ENCODE peak calls at places on chromosomes 16 and 17, in four cellular contexts. V is upper lobe of left lung, C is A549, G is GM12878. N is an unnamed sample.

GRCh38 chr16:68000450-68000849 is 1.2 kb upstream of the DPEP2 start:
- ATAC-seq in V (peak; percentile 48), C (no peak), G (no peak), N (no peak)

GRCh38 chr16:28924762-28925385 is at the start of gene RABEP2:
- ATAC-seq in V (peak; percentile 97), C (peak; percentile 94), G (peak; percentile 83), N (peak; percentile 93)

GRCh38 chr16:75218256-75219076 is at the start of gene CTRB1:
- ATAC-seq in V (no peak), C (no peak), G (peak; percentile 79), N (no peak)

GRCh38 chr17:35730400-35731005 is 936 bp upstream of the RASL10B start:
- ATAC-seq in V (no peak), C (no peak), G (no peak), N (no peak)

GRCh38 chr17:38861399-38861843 is 7.9 kb upstream of the RPL23 start:
- ATAC-seq in V (no peak), C (peak; percentile 93), G (no peak), N (no peak)

GRCh38 chr16:19513377-19514053 is 8.4 kb downstream of the GDE1 start:
- ATAC-seq in V (peak; percentile 73), C (no peak), G (no peak), N (no peak)

GRCh38 chr17:18324140-18325049 is 9.3 kb downstream of the SMCR8 start:
- ATAC-seq in V (no peak), C (no peak), G (no peak), N (no peak)

GRCh38 chr16:53534206-53534605 is 31.2 kb upstream of the AKTIP start:
- ATAC-seq in V (no peak), C (no peak), G (peak; percentile 8), N (no peak)

GRCh38 chr17:16918443-16918842 is 53.5 kb downstream of the TNFRSF13B start:
- ATAC-seq in V (no peak), C (no peak), G (no peak), N (no peak)

GRCh38 chr17:3977387-3977786 is 13.2 kb upstream of the ATP2A3 start:
- ATAC-seq in V (no peak), C (peak; percentile 31), G (no peak), N (no peak)

GRCh38 chr17:3978421-3979275 is 14.4 kb upstream of the ATP2A3 start:
- ATAC-seq in V (no peak), C (no peak), G (no peak), N (peak; percentile 55)

GRCh38 chr17:3974980-3975379 is 10.7 kb upstream of the ATP2A3 start:
- ATAC-seq in V (no peak), C (no peak), G (no peak), N (no peak)

GRCh38 chr17:3979276-3979583 is 15.0 kb upstream of the ATP2A3 start:
- ATAC-seq in V (no peak), C (peak; percentile 10), G (no peak), N (no peak)

GRCh38 chr17:3976675-3977171 is 12.5 kb upstream of the ATP2A3 start:
- ATAC-seq in V (peak; percentile 58), C (no peak), G (no peak), N (peak; percentile 77)
- TF ChIP-seq EP300 in V (no peak), C (no peak), G (no peak), N (no peak)

DNA sequence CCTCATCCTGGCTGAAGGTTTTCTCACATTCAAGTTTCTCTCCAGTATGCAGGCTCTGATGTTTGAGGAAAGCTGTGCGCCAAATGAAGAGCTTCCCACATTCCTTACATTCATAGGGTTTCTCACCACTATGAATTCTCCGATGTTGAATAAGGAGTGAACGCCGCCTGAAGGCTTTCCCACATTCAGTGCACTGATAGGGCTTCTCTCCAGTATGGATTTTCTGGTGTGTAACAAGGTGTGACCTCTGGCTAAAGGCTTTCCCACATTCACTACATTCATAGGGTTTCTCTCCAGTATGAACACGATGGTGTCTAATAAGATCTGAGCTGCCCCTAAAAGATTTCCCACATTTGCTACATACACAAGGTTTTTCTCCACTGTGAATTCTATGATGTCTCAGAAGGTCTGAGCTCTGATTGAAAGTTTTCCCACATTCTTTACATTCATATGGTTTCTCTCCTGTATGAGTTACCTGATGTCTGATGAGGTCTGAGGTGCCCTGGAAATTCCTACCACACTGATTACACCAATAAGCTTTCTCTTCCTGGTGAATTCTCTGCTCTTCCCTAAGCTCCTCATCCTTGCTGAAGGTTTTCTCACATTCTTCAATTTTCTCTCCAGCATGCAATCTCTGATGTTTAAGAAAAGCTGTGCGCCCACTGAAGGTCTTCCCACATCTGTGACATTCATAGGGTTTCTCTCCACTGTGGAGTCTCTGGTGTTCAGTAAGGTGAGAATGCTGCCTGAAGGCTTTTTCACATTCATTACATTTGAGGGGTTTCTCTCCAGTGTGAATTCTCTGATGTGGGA is 8.9 kb downstream of the ZNF594 start:
- ATAC-seq in V (no peak), C (no peak), G (no peak), N (no peak)
- H3K4me3 ChIP-seq in V (no peak overlapping the region), C (no peak overlapping the region), G (no peak overlapping the region), N (no peak overlapping the region)

GRCh38 chr17:81129289-81129688 is 36.0 kb upstream of the PVALEF start:
- ATAC-seq in V (no peak), C (peak; percentile 43), G (no peak), N (no peak)
- TF ChIP-seq CTCF in V (no peak), C (peak; percentile 19), G (no peak), N (no peak)

DNA sequence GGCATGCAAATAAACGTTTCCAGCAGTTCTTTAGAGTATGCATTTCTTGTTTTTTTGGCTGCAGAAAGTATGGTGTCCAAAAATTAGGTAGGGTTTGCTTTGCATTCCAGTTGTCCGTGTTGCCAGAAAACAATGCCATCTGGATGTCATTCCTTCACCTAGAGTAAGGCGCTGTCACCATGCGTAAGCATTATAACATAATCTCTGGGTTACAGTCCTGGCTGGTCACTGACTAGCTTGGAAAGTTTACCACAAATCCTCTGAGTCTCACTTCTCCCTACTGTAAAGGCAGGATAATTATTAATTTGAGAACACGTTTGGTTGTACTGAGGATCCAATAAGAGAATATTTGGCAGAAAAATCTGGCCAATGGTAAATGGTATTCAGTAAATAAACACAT is 457.7 kb downstream of the XYLT1 start:
- ATAC-seq in V (no peak), C (no peak), G (no peak), N (no peak)
- TF ChIP-seq EP300 in V (no peak), C (no peak), G (no peak), N (no peak)

GRCh38 chr16:10878328-10878643 is 1.3 kb downstream of the CIITA start:
- ATAC-seq in V (no peak), C (no peak), G (peak; percentile 45), N (no peak)
- H3K4me3 ChIP-seq in V (peak overlapping the region; percentile 60), C (no peak overlapping the region), G (peak overlapping the region; percentile 78), N (peak overlapping the region; percentile 33)

GRCh38 chr16:3938843-3939624 is 58.5 kb upstream of the CREBBP start:
- ATAC-seq in V (peak; percentile 93), C (peak; percentile 95), G (peak; percentile 93), N (peak; percentile 79)
- TF ChIP-seq CTCF in V (peak; percentile 85), C (peak; percentile 93), G (peak; percentile 80), N (peak; percentile 94)

GRCh38 chr17:78048346-78049292 is 79.9 kb downstream of the TMC6 start:
- ATAC-seq in V (no peak), C (no peak), G (no peak), N (no peak)

GRCh38 chr17:78044280-78044835 is 84.2 kb downstream of the TMC6 start:
- ATAC-seq in V (no peak), C (no peak), G (no peak), N (no peak)

GRCh38 chr17:78049609-78050008 is 78.9 kb downstream of the TMC6 start:
- ATAC-seq in V (no peak), C (no peak), G (no peak), N (no peak)

GRCh38 chr17:78045316-78045715 is 83.2 kb downstream of the TMC6 start:
- ATAC-seq in V (no peak), C (no peak), G (no peak), N (no peak)

GRCh38 chr17:78046923-78047322 is 81.6 kb downstream of the TMC6 start:
- ATAC-seq in V (no peak), C (no peak), G (no peak), N (no peak)
- TF ChIP-seq EP300 in V (no peak), C (no peak), G (no peak), N (no peak)

N was measured in gastroesophageal sphincter.